ENCODE peak calls at places on chromosome 6, in five cellular contexts. One of them, this sample, is unnamed.

GRCh38 chr6:32432050-32432450 is 7.6 kb upstream of the HLA-DRA start:
- DNase-seq in heart right ventricle: no peak
- DNase-seq in neural progenitor cell: peak; percentile 23
- DNase-seq in H7: no peak
- DNase-seq in tibial nerve: no peak
- DNase-seq in this sample: no peak

GRCh38 chr6:115720900-115721299 is 339.8 kb downstream of the FRK start:
- DNase-seq in heart right ventricle: no peak
- DNase-seq in tibial nerve: no peak
- DNase-seq in neural progenitor cell: no peak
- DNase-seq in H7: no peak
- DNase-seq in this sample: no peak

GRCh38 chr6:40881501-40881900 is 157.5 kb downstream of the UNC5CL start:
- DNase-seq in heart right ventricle: no peak
- DNase-seq in tibial nerve: no peak
- DNase-seq in neural progenitor cell: no peak
- DNase-seq in H7: no peak
- DNase-seq in this sample: no peak

GRCh38 chr6:140915001-140915950 is 1217.4 kb upstream of the GJE1 start:
- DNase-seq in H7: no peak
- DNase-seq in tibial nerve: no peak
- DNase-seq in heart right ventricle: no peak
- DNase-seq in neural progenitor cell: no peak
- DNase-seq in this sample: no peak

GRCh38 chr6:138654715-138655634 is 118.6 kb upstream of the CCDC28A start:
- DNase-seq in heart right ventricle: no peak
- DNase-seq in tibial nerve: no peak
- DNase-seq in H7: no peak
- DNase-seq in neural progenitor cell: no peak
- DNase-seq in this sample: no peak

GRCh38 chr6:5764401-5764955 is 242.2 kb downstream of the NRN1 start:
- DNase-seq in tibial nerve: peak; percentile 36
- DNase-seq in neural progenitor cell: no peak
- DNase-seq in heart right ventricle: no peak
- DNase-seq in H7: no peak
- DNase-seq in this sample: no peak

GRCh38 chr6:163423696-163424095 is 9.2 kb downstream of the QKI start:
- DNase-seq in H7: no peak
- DNase-seq in neural progenitor cell: no peak
- DNase-seq in tibial nerve: no peak
- DNase-seq in heart right ventricle: no peak
- DNase-seq in this sample: no peak

GRCh38 chr6:151916680-151917164 is 109.2 kb downstream of the ESR1 start:
- DNase-seq in heart right ventricle: no peak
- DNase-seq in neural progenitor cell: no peak
- DNase-seq in tibial nerve: peak; percentile 41
- DNase-seq in H7: no peak
- DNase-seq in this sample: no peak

GRCh38 chr6:24445704-24446103 is 43.0 kb downstream of the MRS2 start:
- DNase-seq in neural progenitor cell: no peak
- DNase-seq in heart right ventricle: no peak
- DNase-seq in H7: peak; percentile 36
- DNase-seq in tibial nerve: no peak
- DNase-seq in this sample: no peak

GRCh38 chr6:28765978-28766351 is 157.8 kb downstream of the TRIM27 start:
- DNase-seq in neural progenitor cell: peak; percentile 69
- DNase-seq in H7: no peak
- DNase-seq in tibial nerve: no peak
- DNase-seq in heart right ventricle: no peak
- DNase-seq in this sample: no peak
- H3K27me3 ChIP-seq in neural progenitor cell: peaks cover 100% of the 10 kb centered on the region
- H3K27me3 ChIP-seq in H7: peaks cover 89% of the 10 kb centered on the region
- H3K27me3 ChIP-seq in tibial nerve: no peaks in the 10 kb centered on the region
- H3K27me3 ChIP-seq in heart right ventricle: peaks cover 97% of the 10 kb centered on the region
- H3K27me3 ChIP-seq in this sample: peaks cover 47% of the 10 kb centered on the region

GRCh38 chr6:145530454-145530853 is 204.9 kb downstream of the EPM2A start:
- DNase-seq in tibial nerve: no peak
- DNase-seq in H7: no peak
- DNase-seq in neural progenitor cell: no peak
- DNase-seq in heart right ventricle: no peak
- DNase-seq in this sample: no peak

GRCh38 chr6:145531032-145531431 is 204.3 kb downstream of the EPM2A start:
- DNase-seq in heart right ventricle: no peak
- DNase-seq in H7: no peak
- DNase-seq in tibial nerve: no peak
- DNase-seq in neural progenitor cell: no peak
- DNase-seq in this sample: no peak

GRCh38 chr6:145531822-145532221 is 203.5 kb downstream of the EPM2A start:
- DNase-seq in tibial nerve: no peak
- DNase-seq in H7: no peak
- DNase-seq in neural progenitor cell: peak; percentile 57
- DNase-seq in heart right ventricle: no peak
- DNase-seq in this sample: no peak

GRCh38 chr6:145532361-145532760 is 203.0 kb downstream of the EPM2A start:
- DNase-seq in neural progenitor cell: no peak
- DNase-seq in H7: no peak
- DNase-seq in heart right ventricle: no peak
- DNase-seq in tibial nerve: no peak
- DNase-seq in this sample: no peak

DNA sequence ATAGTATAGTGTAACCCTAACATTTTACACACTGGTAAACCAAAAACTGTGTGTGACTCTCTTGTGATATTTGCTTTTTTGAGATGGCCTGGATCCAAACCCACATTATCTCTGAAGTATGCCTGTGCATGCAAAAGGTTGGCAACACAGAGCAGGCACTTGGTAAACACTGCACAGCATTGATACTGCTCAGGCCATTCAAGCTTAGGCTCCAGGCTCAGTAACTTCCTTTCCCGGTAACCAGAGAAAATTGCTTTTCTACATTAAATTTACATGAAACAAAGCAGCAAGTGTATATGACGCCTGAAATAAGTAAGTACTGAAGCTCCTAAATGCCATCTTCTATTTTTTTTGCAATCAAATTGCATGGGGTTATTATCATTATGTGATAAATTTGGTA is 205.7 kb downstream of the EPM2A start:
- DNase-seq in tibial nerve: no peak
- DNase-seq in neural progenitor cell: no peak
- DNase-seq in heart right ventricle: no peak
- DNase-seq in H7: no peak
- DNase-seq in this sample: no peak
- H3K27me3 ChIP-seq in tibial nerve: no peaks in the 10 kb centered on the region
- H3K27me3 ChIP-seq in neural progenitor cell: no peaks in the 10 kb centered on the region
- H3K27me3 ChIP-seq in heart right ventricle: no peaks in the 10 kb centered on the region
- H3K27me3 ChIP-seq in H7: peaks cover 88% of the 10 kb centered on the region
- H3K27me3 ChIP-seq in this sample: no peaks in the 10 kb centered on the region

GRCh38 chr6:9522101-9522500 is 892.8 kb downstream of the TFAP2A start:
- DNase-seq in heart right ventricle: no peak
- DNase-seq in tibial nerve: no peak
- DNase-seq in H7: no peak
- DNase-seq in neural progenitor cell: no peak
- DNase-seq in this sample: no peak

GRCh38 chr6:9523462-9523861 is 891.4 kb downstream of the TFAP2A start:
- DNase-seq in tibial nerve: no peak
- DNase-seq in neural progenitor cell: no peak
- DNase-seq in heart right ventricle: no peak
- DNase-seq in H7: no peak
- DNase-seq in this sample: no peak

GRCh38 chr6:9532621-9533557 is 882.0 kb downstream of the TFAP2A start:
- DNase-seq in tibial nerve: no peak
- DNase-seq in neural progenitor cell: no peak
- DNase-seq in heart right ventricle: no peak
- DNase-seq in H7: no peak
- DNase-seq in this sample: no peak

DNA sequence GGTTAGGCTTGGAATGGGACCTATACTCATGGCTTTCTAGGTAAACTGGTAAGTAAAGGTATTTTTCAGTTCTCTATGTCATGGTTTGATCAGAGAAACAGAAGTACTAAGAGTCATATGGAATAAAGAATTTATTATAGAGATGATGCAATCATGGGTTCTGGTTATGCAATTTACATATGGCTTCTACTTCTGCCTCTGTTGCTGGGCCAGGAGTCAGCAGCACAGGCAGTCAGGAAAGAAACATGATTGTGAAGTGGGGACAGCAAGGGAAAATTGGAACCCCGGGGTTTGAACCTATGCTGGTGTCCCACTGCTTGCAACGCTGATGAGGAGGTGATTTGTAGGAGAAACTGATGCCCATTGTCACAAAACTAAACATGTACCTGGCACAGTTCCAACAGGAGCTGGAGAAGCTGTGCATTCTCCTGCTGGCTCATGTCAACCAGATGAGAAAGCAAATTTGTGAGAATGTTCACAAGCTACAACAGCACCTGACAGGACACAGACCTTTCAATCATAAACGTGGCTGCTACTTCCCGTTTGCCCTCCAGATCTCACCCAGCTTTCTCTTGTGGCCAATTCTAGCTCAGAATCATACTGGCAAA is 887.1 kb downstream of the TFAP2A start:
- DNase-seq in H7: no peak
- DNase-seq in tibial nerve: no peak
- DNase-seq in neural progenitor cell: no peak
- DNase-seq in heart right ventricle: no peak
- DNase-seq in this sample: no peak
- H3K27me3 ChIP-seq in H7: no peaks in the 10 kb centered on the region
- H3K27me3 ChIP-seq in tibial nerve: no peaks in the 10 kb centered on the region
- H3K27me3 ChIP-seq in neural progenitor cell: no peaks in the 10 kb centered on the region
- H3K27me3 ChIP-seq in heart right ventricle: no peaks in the 10 kb centered on the region
- H3K27me3 ChIP-seq in this sample: no peaks in the 10 kb centered on the region

GRCh38 chr6:33954453-33954852 is 150.7 kb upstream of the MLN start:
- DNase-seq in tibial nerve: no peak
- DNase-seq in H7: peak; percentile 51
- DNase-seq in heart right ventricle: no peak
- DNase-seq in neural progenitor cell: no peak
- DNase-seq in this sample: no peak

GRCh38 chr6:33949111-33949510 is 145.3 kb upstream of the MLN start:
- DNase-seq in H7: no peak
- DNase-seq in neural progenitor cell: no peak
- DNase-seq in heart right ventricle: no peak
- DNase-seq in tibial nerve: no peak
- DNase-seq in this sample: no peak

GRCh38 chr6:33949877-33950831 is 146.4 kb upstream of the MLN start:
- DNase-seq in tibial nerve: no peak
- DNase-seq in neural progenitor cell: no peak
- DNase-seq in heart right ventricle: no peak
- DNase-seq in H7: peak; percentile 87
- DNase-seq in this sample: no peak

GRCh38 chr6:33950891-33951889 is 147.4 kb upstream of the MLN start:
- DNase-seq in neural progenitor cell: no peak
- DNase-seq in H7: peak; percentile 68
- DNase-seq in tibial nerve: no peak
- DNase-seq in heart right ventricle: no peak
- DNase-seq in this sample: no peak

DNA sequence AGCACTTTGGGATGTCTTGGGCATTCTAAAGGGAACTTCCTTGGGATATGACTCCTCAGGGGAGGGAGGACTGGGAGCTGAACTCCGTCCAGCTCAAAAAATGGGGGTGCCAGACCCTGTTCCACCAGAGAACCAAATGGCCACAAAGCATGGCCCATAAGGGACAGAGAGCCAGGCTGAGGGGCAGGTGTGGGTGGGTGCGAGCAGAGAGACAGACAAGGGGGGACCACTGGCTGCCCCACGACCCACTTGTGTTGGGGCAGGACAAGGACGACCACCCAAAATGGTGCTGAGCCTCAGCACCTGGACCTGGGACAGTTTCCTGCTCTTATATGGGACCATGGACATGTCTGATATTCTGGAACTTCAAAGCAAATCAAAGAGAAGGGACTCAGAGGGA is 148.2 kb upstream of the MLN start:
- DNase-seq in tibial nerve: no peak
- DNase-seq in neural progenitor cell: no peak
- DNase-seq in H7: no peak
- DNase-seq in heart right ventricle: no peak
- DNase-seq in this sample: no peak
- H3K27me3 ChIP-seq in tibial nerve: no peaks in the 10 kb centered on the region
- H3K27me3 ChIP-seq in neural progenitor cell: no peaks in the 10 kb centered on the region
- H3K27me3 ChIP-seq in H7: no peaks in the 10 kb centered on the region
- H3K27me3 ChIP-seq in heart right ventricle: peaks cover 13% of the 10 kb centered on the region
- H3K27me3 ChIP-seq in this sample: no peaks in the 10 kb centered on the region

DNA sequence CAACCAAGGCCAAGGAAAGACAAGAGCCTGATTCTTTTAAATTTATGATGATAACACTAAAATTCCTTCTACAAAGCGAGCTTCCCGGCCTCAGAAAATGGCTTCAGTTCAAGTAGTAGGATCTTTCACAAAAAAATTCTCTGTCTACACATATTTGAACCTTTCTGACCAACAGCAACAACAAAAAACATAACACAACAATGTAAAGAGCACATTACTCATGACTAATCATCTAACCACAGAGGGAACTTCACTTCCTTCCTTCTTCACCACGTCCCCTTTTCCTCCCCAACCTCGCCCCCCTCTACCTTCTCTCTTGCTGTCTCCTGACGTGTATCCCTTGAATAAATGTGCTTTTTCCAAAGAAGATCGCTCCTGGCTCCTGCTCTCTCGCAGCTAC is 228.2 kb downstream of the MYLK4 start:
- DNase-seq in tibial nerve: no peak
- DNase-seq in heart right ventricle: no peak
- DNase-seq in H7: no peak
- DNase-seq in neural progenitor cell: no peak
- DNase-seq in this sample: no peak
- H3K27me3 ChIP-seq in tibial nerve: no peaks in the 10 kb centered on the region
- H3K27me3 ChIP-seq in heart right ventricle: peaks cover 5% of the 10 kb centered on the region
- H3K27me3 ChIP-seq in H7: no peaks in the 10 kb centered on the region
- H3K27me3 ChIP-seq in neural progenitor cell: no peaks in the 10 kb centered on the region
- H3K27me3 ChIP-seq in this sample: peaks cover 4% of the 10 kb centered on the region

GRCh38 chr6:27098956-27099355 is 148.5 kb upstream of the PRSS16 start:
- DNase-seq in tibial nerve: no peak
- DNase-seq in neural progenitor cell: no peak
- DNase-seq in H7: no peak
- DNase-seq in heart right ventricle: no peak
- DNase-seq in this sample: no peak
- H3K27me3 ChIP-seq in tibial nerve: no peaks in the 10 kb centered on the region
- H3K27me3 ChIP-seq in neural progenitor cell: peaks cover 46% of the 10 kb centered on the region
- H3K27me3 ChIP-seq in H7: peaks cover 7% of the 10 kb centered on the region
- H3K27me3 ChIP-seq in heart right ventricle: peaks cover 51% of the 10 kb centered on the region
- H3K27me3 ChIP-seq in this sample: peaks cover 25% of the 10 kb centered on the region